ENCODE peak calls at places on chromosomes 5 and 9, in seven cellular contexts. One of them, this sample, is unnamed.

GRCh38 chr5:54257366-54258118 is 52.8 kb downstream of the ARL15 start:
- DNase-seq in ELF-1: peak
- DNase-seq in bronchial epithelial cell: peak
- DNase-seq in Kasumi-1: no peak
- DNase-seq in stimulated activated CD4-positive, alpha-beta T cell treated with anti-CD3 and anti-CD28 coated beads, Interleukin-12 subunit alpha, Interleukin-12 subunit beta, amount 100 ng/mL, for 4 hours: no peak
- DNase-seq in naive B cell: no peak
- DNase-seq in HAP-1: no peak
- DNase-seq in this sample: no peak

GRCh38 chr5:32217886-32218396 is 43.8 kb upstream of the GOLPH3 start:
- DNase-seq in ELF-1: no peak
- DNase-seq in bronchial epithelial cell: no peak
- DNase-seq in Kasumi-1: peak
- DNase-seq in stimulated activated CD4-positive, alpha-beta T cell treated with anti-CD3 and anti-CD28 coated beads, Interleukin-12 subunit alpha, Interleukin-12 subunit beta, amount 100 ng/mL, for 4 hours: no peak
- DNase-seq in naive B cell: no peak
- DNase-seq in HAP-1: peak
- DNase-seq in this sample: no peak

GRCh38 chr9:15961217-15961616 is 408.4 kb downstream of the CCDC171 start:
- DNase-seq in ELF-1: no peak
- DNase-seq in bronchial epithelial cell: no peak
- DNase-seq in Kasumi-1: no peak
- DNase-seq in stimulated activated CD4-positive, alpha-beta T cell treated with anti-CD3 and anti-CD28 coated beads, Interleukin-12 subunit alpha, Interleukin-12 subunit beta, amount 100 ng/mL, for 4 hours: no peak
- DNase-seq in naive B cell: no peak
- DNase-seq in HAP-1: no peak
- DNase-seq in this sample: no peak

GRCh38 chr5:124162782-124163532 is 583.5 kb downstream of the ZNF608 start:
- DNase-seq in ELF-1: no peak
- DNase-seq in bronchial epithelial cell: peak
- DNase-seq in Kasumi-1: peak
- DNase-seq in stimulated activated CD4-positive, alpha-beta T cell treated with anti-CD3 and anti-CD28 coated beads, Interleukin-12 subunit alpha, Interleukin-12 subunit beta, amount 100 ng/mL, for 4 hours: no peak
- DNase-seq in naive B cell: peak
- DNase-seq in HAP-1: no peak
- DNase-seq in this sample: no peak

GRCh38 chr5:109942646-109943045 is 252.9 kb downstream of the MAN2A1 start:
- DNase-seq in ELF-1: no peak
- DNase-seq in bronchial epithelial cell: no peak
- DNase-seq in Kasumi-1: no peak
- DNase-seq in stimulated activated CD4-positive, alpha-beta T cell treated with anti-CD3 and anti-CD28 coated beads, Interleukin-12 subunit alpha, Interleukin-12 subunit beta, amount 100 ng/mL, for 4 hours: no peak
- DNase-seq in naive B cell: no peak
- DNase-seq in HAP-1: no peak
- DNase-seq in this sample: no peak

GRCh38 chr9:112020680-112021596 is 124.3 kb downstream of the UGCG start:
- DNase-seq in ELF-1: no peak
- DNase-seq in bronchial epithelial cell: peak
- DNase-seq in Kasumi-1: no peak
- DNase-seq in stimulated activated CD4-positive, alpha-beta T cell treated with anti-CD3 and anti-CD28 coated beads, Interleukin-12 subunit alpha, Interleukin-12 subunit beta, amount 100 ng/mL, for 4 hours: no peak
- DNase-seq in naive B cell: no peak
- DNase-seq in HAP-1: no peak
- DNase-seq in this sample: no peak

GRCh38 chr9:107925756-107926297 is 436.3 kb upstream of the KLF4 start:
- DNase-seq in ELF-1: no peak
- DNase-seq in bronchial epithelial cell: no peak
- DNase-seq in Kasumi-1: no peak
- DNase-seq in stimulated activated CD4-positive, alpha-beta T cell treated with anti-CD3 and anti-CD28 coated beads, Interleukin-12 subunit alpha, Interleukin-12 subunit beta, amount 100 ng/mL, for 4 hours: no peak
- DNase-seq in naive B cell: no peak
- DNase-seq in HAP-1: no peak
- DNase-seq in this sample: no peak

GRCh38 chr5:113451797-113452196 is 17.0 kb upstream of the TSSK1B start:
- DNase-seq in ELF-1: no peak
- DNase-seq in bronchial epithelial cell: no peak
- DNase-seq in Kasumi-1: no peak
- DNase-seq in stimulated activated CD4-positive, alpha-beta T cell treated with anti-CD3 and anti-CD28 coated beads, Interleukin-12 subunit alpha, Interleukin-12 subunit beta, amount 100 ng/mL, for 4 hours: no peak
- DNase-seq in naive B cell: no peak
- DNase-seq in HAP-1: no peak
- DNase-seq in this sample: no peak

GRCh38 chr5:88675159-88675757 is 207.7 kb downstream of the MEF2C start:
- DNase-seq in ELF-1: no peak
- DNase-seq in bronchial epithelial cell: no peak
- DNase-seq in Kasumi-1: peak
- DNase-seq in stimulated activated CD4-positive, alpha-beta T cell treated with anti-CD3 and anti-CD28 coated beads, Interleukin-12 subunit alpha, Interleukin-12 subunit beta, amount 100 ng/mL, for 4 hours: no peak
- DNase-seq in naive B cell: no peak
- DNase-seq in HAP-1: no peak
- DNase-seq in this sample: no peak

GRCh38 chr9:79360387-79361347 is 211.1 kb upstream of the TLE4 start:
- DNase-seq in ELF-1: no peak
- DNase-seq in bronchial epithelial cell: no peak
- DNase-seq in Kasumi-1: no peak
- DNase-seq in stimulated activated CD4-positive, alpha-beta T cell treated with anti-CD3 and anti-CD28 coated beads, Interleukin-12 subunit alpha, Interleukin-12 subunit beta, amount 100 ng/mL, for 4 hours: no peak
- DNase-seq in naive B cell: no peak
- DNase-seq in HAP-1: no peak
- DNase-seq in this sample: no peak

GRCh38 chr9:137069508-137070071 is 767 bp downstream of the SAPCD2 start:
- DNase-seq in ELF-1: peak
- DNase-seq in bronchial epithelial cell: no peak
- DNase-seq in Kasumi-1: no peak
- DNase-seq in stimulated activated CD4-positive, alpha-beta T cell treated with anti-CD3 and anti-CD28 coated beads, Interleukin-12 subunit alpha, Interleukin-12 subunit beta, amount 100 ng/mL, for 4 hours: no peak
- DNase-seq in naive B cell: no peak
- DNase-seq in HAP-1: no peak
- DNase-seq in this sample: no peak

GRCh38 chr9:124198948-124199347 is 58.8 kb upstream of the NEK6 start:
- DNase-seq in ELF-1: no peak
- DNase-seq in bronchial epithelial cell: no peak
- DNase-seq in Kasumi-1: no peak
- DNase-seq in stimulated activated CD4-positive, alpha-beta T cell treated with anti-CD3 and anti-CD28 coated beads, Interleukin-12 subunit alpha, Interleukin-12 subunit beta, amount 100 ng/mL, for 4 hours: no peak
- DNase-seq in naive B cell: no peak
- DNase-seq in HAP-1: no peak
- DNase-seq in this sample: no peak

GRCh38 chr5:36744041-36744677 is 132.4 kb upstream of the NIPBL start:
- DNase-seq in ELF-1: peak
- DNase-seq in bronchial epithelial cell: no peak
- DNase-seq in Kasumi-1: no peak
- DNase-seq in stimulated activated CD4-positive, alpha-beta T cell treated with anti-CD3 and anti-CD28 coated beads, Interleukin-12 subunit alpha, Interleukin-12 subunit beta, amount 100 ng/mL, for 4 hours: no peak
- DNase-seq in naive B cell: no peak
- DNase-seq in HAP-1: no peak
- DNase-seq in this sample: no peak

GRCh38 chr9:88775037-88775471 is 216.2 kb upstream of the S1PR3 start:
- DNase-seq in ELF-1: no peak
- DNase-seq in bronchial epithelial cell: peak
- DNase-seq in Kasumi-1: no peak
- DNase-seq in stimulated activated CD4-positive, alpha-beta T cell treated with anti-CD3 and anti-CD28 coated beads, Interleukin-12 subunit alpha, Interleukin-12 subunit beta, amount 100 ng/mL, for 4 hours: no peak
- DNase-seq in naive B cell: no peak
- DNase-seq in HAP-1: no peak
- DNase-seq in this sample: no peak

GRCh38 chr5:146877783-146878470 is 630 bp downstream of the PPP2R2B start:
- DNase-seq in ELF-1: peak
- DNase-seq in bronchial epithelial cell: no peak
- DNase-seq in Kasumi-1: no peak
- DNase-seq in stimulated activated CD4-positive, alpha-beta T cell treated with anti-CD3 and anti-CD28 coated beads, Interleukin-12 subunit alpha, Interleukin-12 subunit beta, amount 100 ng/mL, for 4 hours: peak
- DNase-seq in naive B cell: no peak
- DNase-seq in HAP-1: peak
- DNase-seq in this sample: no peak

This sample was measured in activated B cell treated with CpG ODN at 0.5 μM for 24 hours.